ENCODE peak calls at places on chromosomes 11 and 22, in seven cellular contexts. T, E, W, G, U, N and D are unnamed samples.

GRCh38 chr22:39959640-39960447 is at the start of gene TMA7B:
- DNase-seq in W (peak; percentile 27), E (no peak), G (no peak), T (no peak), N (peak; percentile 39), U (no peak), D (no peak)

GRCh38 chr11:88404932-88405710 is 67.6 kb upstream of the CTSC start:
- DNase-seq in E (no peak), T (no peak), W (peak; percentile 82), G (no peak), U (no peak), N (no peak), D (no peak)

GRCh38 chr11:127412234-127412633 is 411.7 kb upstream of the KIRREL3 start:
- DNase-seq in N (no peak), U (no peak), W (no peak), E (no peak), G (no peak), T (no peak), D (no peak)

GRCh38 chr11:61482513-61482912 is 26.0 kb upstream of the LRRC10B start:
- DNase-seq in G (no peak), W (no peak), E (no peak), T (no peak), U (no peak), N (peak; percentile 23), D (no peak)

GRCh38 chr11:134596404-134596803 is 184.4 kb upstream of the B3GAT1 start:
- DNase-seq in U (no peak), W (no peak), G (no peak), T (no peak), N (no peak), E (no peak), D (peak; percentile 55)

GRCh38 chr11:63448646-63449045 is 42.3 kb downstream of the PLAAT5 start:
- DNase-seq in E (no peak), G (no peak), T (no peak), W (no peak), N (no peak), U (no peak), D (no peak)

GRCh38 chr22:45320326-45320976 is 10.7 kb downstream of the FAM118A start:
- DNase-seq in U (no peak), T (no peak), G (no peak), N (no peak), W (no peak), E (peak; percentile 42), D (no peak)

GRCh38 chr11:76654980-76655379 is 15.6 kb downstream of the LRRC32 start:
- DNase-seq in U (no peak), T (no peak), G (no peak), W (no peak), N (no peak), E (no peak), D (peak; percentile 88)

GRCh38 chr11:65471410-65471762 is 27.5 kb upstream of the MALAT1 start:
- DNase-seq in U (no peak), W (no peak), E (no peak), T (peak; percentile 75), N (no peak), G (peak; percentile 43), D (no peak)

GRCh38 chr11:45899086-45899447 is 8.0 kb downstream of the FREY1 start:
- DNase-seq in N (no peak), U (no peak), E (no peak), W (no peak), T (no peak), G (no peak), D (no peak)

GRCh38 chr11:42462558-42463310 is 849.1 kb upstream of the API5 start:
- DNase-seq in E (no peak), U (peak; percentile 10), W (peak; percentile 79), T (no peak), N (no peak), G (no peak), D (no peak)

GRCh38 chr22:46262449-46263207 is 515 bp downstream of the PKDREJ start:
- DNase-seq in U (no peak), G (no peak), E (peak; percentile 74), N (peak; percentile 17), W (no peak), T (peak; percentile 53), D (peak; percentile 90)

GRCh38 chr22:32132783-32133182 is 26.3 kb downstream of the C22orf42 start:
- DNase-seq in N (no peak), E (no peak), U (no peak), W (no peak), G (no peak), T (no peak), D (no peak)